ENCODE peak calls at places on chromosomes 13 and 19, in four cellular contexts. H is SK-N-SH, Z is GM12878, V is H1. N is an unnamed sample.

GRCh38 chr19:341386-342127 is 3.0 kb downstream of the MIER2 start:
- DNase-seq in H (no peak), Z (no peak), V (no peak), N (peak; percentile 33)

GRCh38 chr13:91369432-91369831 is 21.9 kb downstream of the MIR17HG start:
- DNase-seq in Z (no peak), V (no peak), H (no peak), N (no peak)

GRCh38 chr19:34217952-34218817 is 36.2 kb upstream of the GARRE1 start:
- DNase-seq in Z (peak; percentile 67), V (no peak), H (peak; percentile 46), N (no peak)

GRCh38 chr19:56654151-56654550 is 11.2 kb downstream of the SMIM17 start:
- DNase-seq in Z (no peak), V (no peak), H (no peak), N (no peak)

GRCh38 chr19:3818479-3818878 is 32.3 kb upstream of the MATK start:
- DNase-seq in V (no peak), Z (no peak), H (no peak), N (no peak)

GRCh38 chr19:10189631-10190425 is 4.9 kb downstream of the DNMT1 start:
- DNase-seq in H (no peak), Z (no peak), V (no peak), N (no peak)

GRCh38 chr19:39194832-39195542 is 1.8 kb upstream of the NCCRP1 start:
- DNase-seq in Z (no peak), H (peak; percentile 75), V (no peak), N (no peak)

GRCh38 chr19:54164369-54165068 is 5.0 kb upstream of the LENG1 start:
- DNase-seq in V (peak; percentile 99), Z (no peak), H (no peak), N (no peak)

GRCh38 chr13:99155821-99156220 is 44.8 kb upstream of the UBAC2 start:
- DNase-seq in Z (no peak), V (no peak), H (no peak), N (no peak)

GRCh38 chr19:15452111-15453047 is 2.6 kb upstream of the WIZ start:
- DNase-seq in H (peak; percentile 98), Z (no peak), V (peak; percentile 98), N (peak; percentile 69)

GRCh38 chr13:23928985-23929384 is 31.7 kb upstream of the C1QTNF9B start:
- DNase-seq in H (peak; percentile 9), V (no peak), Z (no peak), N (no peak)

DNA sequence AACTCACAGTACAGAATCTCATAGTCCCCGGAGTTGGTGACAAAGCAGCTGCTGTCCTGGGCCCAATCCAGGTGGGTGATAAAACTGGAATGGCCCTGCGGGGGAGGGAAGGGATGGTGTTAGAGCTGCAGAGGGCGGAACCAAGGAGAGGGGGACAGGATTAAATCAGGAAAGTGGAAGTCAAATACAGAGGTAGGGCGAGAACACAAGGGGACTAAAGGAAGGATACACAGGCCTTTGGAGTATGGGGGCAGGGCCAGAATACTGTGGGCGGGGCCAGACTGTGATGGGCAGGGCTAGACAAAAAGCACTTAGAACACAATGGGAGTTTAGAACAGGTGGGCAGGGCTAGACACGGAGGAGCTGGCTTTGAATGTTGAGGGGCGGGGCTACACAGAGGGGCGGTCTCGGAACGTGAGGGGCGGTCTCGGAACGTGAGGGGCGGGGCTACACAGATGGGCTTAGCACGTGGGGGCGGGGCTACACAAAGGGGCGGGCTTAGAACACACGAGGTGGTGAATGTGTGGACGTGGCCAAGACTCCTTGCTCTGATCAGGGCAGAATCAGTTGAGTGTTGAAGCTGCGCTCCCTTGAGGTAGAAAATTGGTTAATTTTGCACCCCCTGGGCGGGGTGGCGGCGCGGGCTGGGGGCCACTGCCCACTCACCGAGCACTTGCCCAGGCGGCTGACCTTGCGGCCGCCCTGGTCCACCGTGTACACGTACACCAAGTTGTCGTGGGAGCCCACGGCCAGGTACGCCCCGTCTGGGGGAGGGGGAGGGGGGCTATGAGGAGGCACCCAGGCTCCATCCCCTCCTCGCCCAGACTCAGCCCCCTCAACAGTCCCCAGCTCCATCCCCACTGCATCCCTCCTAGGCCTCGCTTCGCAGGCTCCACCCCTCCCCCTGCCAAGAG is 14.0 kb upstream of the GPR4 start:
- DNase-seq in V (peak; percentile 99), H (peak; percentile 96), Z (peak; percentile 48), N (peak; percentile 62)
- TF ChIP-seq TCF12 in V (no peak), H (no peak), Z (no peak), N (no peak)

GRCh38 chr13:50230365-50230978 is 215.2 kb downstream of the KCNRG start:
- DNase-seq in H (no peak), V (no peak), Z (no peak), N (peak; percentile 63)
- H3K4me2 ChIP-seq in H (no peak overlapping the region), V (no peak overlapping the region), Z (no peak overlapping the region), N (peak overlapping the region; percentile 52)

GRCh38 chr13:20716951-20717350 is 13.5 kb downstream of the IL17D start:
- DNase-seq in V (no peak), H (no peak), Z (no peak), N (no peak)
- TF ChIP-seq TCF12 in V (no peak), H (no peak), Z (no peak), N (no peak)

GRCh38 chr13:77389617-77389984 is 62.7 kb upstream of the MYCBP2 start:
- DNase-seq in H (no peak), Z (peak; percentile 23), V (no peak), N (no peak)

GRCh38 chr13:77388944-77389616 is 62.2 kb upstream of the MYCBP2 start:
- DNase-seq in H (no peak), V (no peak), Z (no peak), N (no peak)

GRCh38 chr13:77391475-77391874 is 64.6 kb upstream of the MYCBP2 start:
- DNase-seq in Z (no peak), V (no peak), H (no peak), N (no peak)

GRCh38 chr13:77387607-77388200 is 60.8 kb upstream of the MYCBP2 start:
- DNase-seq in H (no peak), Z (no peak), V (no peak), N (no peak)

DNA sequence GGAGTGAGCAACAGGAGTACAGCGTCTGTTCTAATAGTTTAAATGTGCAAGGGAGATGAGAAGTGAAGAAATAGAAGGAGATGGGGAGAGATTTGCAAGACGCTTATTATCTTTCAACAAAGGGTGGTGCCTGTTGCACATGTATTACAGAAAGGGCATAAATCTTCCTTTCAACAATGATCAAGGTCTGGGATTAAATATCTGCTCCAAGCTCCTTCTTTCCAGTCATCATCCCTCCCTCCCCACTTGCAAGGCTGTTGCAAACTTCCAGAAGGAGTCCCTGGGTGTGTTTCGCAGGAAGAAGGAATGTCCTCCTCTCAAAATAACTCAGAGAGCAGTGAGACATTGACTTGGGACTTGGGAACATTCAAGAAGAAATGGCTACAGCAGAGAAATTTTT is 63.5 kb upstream of the MYCBP2 start:
- DNase-seq in H (no peak), V (no peak), Z (no peak), N (no peak)
- H3K4me2 ChIP-seq in H (no peak overlapping the region), V (no peak overlapping the region), Z (no peak overlapping the region), N (no peak overlapping the region)

GRCh38 chr13:110137677-110138008 is 169.3 kb downstream of the COL4A1 start:
- DNase-seq in Z (no peak), H (peak; percentile 83), V (no peak), N (peak; percentile 15)
- TF ChIP-seq TCF12 in Z (no peak), H (no peak), V (no peak), N (no peak)

GRCh38 chr19:18379803-18380747 is 5.9 kb upstream of the GDF15 start:
- DNase-seq in H (no peak), Z (no peak), V (no peak), N (peak; percentile 98)
- H3K4me2 ChIP-seq in H (no peak overlapping the region), Z (no peak overlapping the region), V (no peak overlapping the region), N (peak overlapping the region; percentile 54)

GRCh38 chr19:42323473-42323851 is 2.0 kb upstream of the MEGF8 start:
- DNase-seq in Z (no peak), V (peak; percentile 82), H (no peak), N (no peak)
- TF ChIP-seq TCF12 in Z (no peak), V (no peak), H (no peak), N (no peak)

GRCh38 chr19:20565321-20566018 is at the start of gene ZNF737:
- DNase-seq in H (peak; percentile 88), V (peak; percentile 90), Z (peak; percentile 75), N (peak; percentile 94)
- H3K4me2 ChIP-seq in H (peak within 1 kb of the TSS; percentile 73), V (peak within 1 kb of the TSS; percentile 90), Z (peak within 1 kb of the TSS; percentile 77), N (peak within 1 kb of the TSS; percentile 73)

GRCh38 chr13:21399741-21400140 is 59.4 kb downstream of the ZDHHC20 start:
- DNase-seq in H (no peak), Z (no peak), V (no peak), N (no peak)
- TF ChIP-seq TCF12 in H (no peak), Z (no peak), V (no peak), N (no peak)

N was measured in HepG2.